ENCODE peak calls at places on chromosomes 1 and 21, in eight cellular contexts. P is body of pancreas, M is upper lobe of right lung, G is brain microvascular endothelial cell, K is mesendoderm, Y is aorta, E is tibial artery, C is PC-9. U is an unnamed sample.

GRCh38 chr1:181101581-181102226 is 13.2 kb downstream of the IER5 start:
- DNase-seq in Y (no peak), C (peak), G (no peak), P (no peak), E (peak), K (peak), M (no peak), U (no peak)

GRCh38 chr21:41620982-41621381 is 113.0 kb upstream of the TMPRSS2 start:
- DNase-seq in P (no peak), E (no peak), C (peak), Y (peak), M (no peak), K (no peak), G (no peak), U (no peak)

GRCh38 chr1:42780176-42780575 is 4.6 kb upstream of the TMEM269 start:
- DNase-seq in M (no peak), E (no peak), P (no peak), K (no peak), Y (no peak), C (no peak), G (no peak), U (no peak)

GRCh38 chr1:25799758-25800537 is at the start of gene SELENON:
- DNase-seq in K (peak), M (peak), P (peak), C (no peak), Y (peak), E (peak), G (no peak), U (no peak)

GRCh38 chr1:82227696-82228095 is 427.0 kb downstream of the ADGRL2 start:
- DNase-seq in Y (no peak), G (peak), M (no peak), K (no peak), E (no peak), C (peak), P (no peak), U (no peak)

GRCh38 chr1:31196685-31197084 is 43.0 kb downstream of the NKAIN1 start:
- DNase-seq in Y (no peak), P (no peak), M (no peak), G (no peak), C (no peak), K (no peak), E (no peak), U (peak)

GRCh38 chr1:87956766-87957165 is 628.1 kb downstream of the LMO4 start:
- DNase-seq in G (no peak), P (no peak), M (no peak), C (no peak), K (no peak), Y (no peak), E (no peak), U (no peak)

GRCh38 chr1:156740307-156740678 is 595 bp downstream of the MRPL24 start:
- DNase-seq in K (no peak), M (no peak), E (no peak), P (no peak), Y (no peak), G (no peak), C (no peak), U (no peak)

GRCh38 chr1:227759345-227760300 is 24.4 kb downstream of the SNAP47 start:
- DNase-seq in E (no peak), K (no peak), P (no peak), Y (peak), G (peak), C (peak), M (no peak), U (peak)

GRCh38 chr1:61819421-61819820 is 77.1 kb downstream of the PATJ start:
- DNase-seq in Y (no peak), G (no peak), P (no peak), K (no peak), E (no peak), C (no peak), M (no peak), U (no peak)

GRCh38 chr1:77506771-77507170 is 175.7 kb downstream of the ZZZ3 start:
- DNase-seq in M (no peak), P (no peak), K (no peak), E (no peak), C (no peak), Y (no peak), G (no peak), U (no peak)

DNA sequence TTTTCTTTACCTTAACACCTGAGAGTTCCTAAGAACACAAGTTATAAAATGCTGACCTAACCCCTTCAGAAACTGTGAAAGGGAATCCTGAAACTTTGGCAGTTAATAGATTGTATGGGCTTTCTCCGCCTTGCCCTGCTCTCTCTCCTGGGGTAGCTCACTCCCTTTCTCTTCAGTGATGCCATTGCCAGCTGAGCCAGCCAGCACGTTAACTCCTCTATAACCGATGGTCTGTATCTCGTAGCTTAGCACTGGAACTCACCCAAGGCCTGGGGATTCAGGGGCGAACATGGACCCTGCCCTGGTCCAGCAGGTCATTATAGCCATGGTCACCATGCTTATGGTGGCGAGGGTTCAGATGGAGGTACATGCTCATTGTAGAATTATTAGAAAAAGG is 40.7 kb downstream of the TRAPPC10 start:
- DNase-seq in G (no peak), M (no peak), K (no peak), Y (no peak), P (no peak), E (peak), C (no peak), U (no peak)
- H3K27ac ChIP-seq in G (no peak), M (peak), K (no peak), Y (no peak), P (peak), E (no peak), C (no peak), U (no peak)

GRCh38 chr1:239814306-239814881 is 277.3 kb upstream of the FMN2 start:
- DNase-seq in K (peak), E (no peak), G (peak), M (no peak), P (no peak), Y (no peak), C (peak), U (peak)
- H3K27ac ChIP-seq in K (no peak), E (peak), G (no peak), M (no peak), P (no peak), Y (no peak), C (peak), U (peak)

DNA sequence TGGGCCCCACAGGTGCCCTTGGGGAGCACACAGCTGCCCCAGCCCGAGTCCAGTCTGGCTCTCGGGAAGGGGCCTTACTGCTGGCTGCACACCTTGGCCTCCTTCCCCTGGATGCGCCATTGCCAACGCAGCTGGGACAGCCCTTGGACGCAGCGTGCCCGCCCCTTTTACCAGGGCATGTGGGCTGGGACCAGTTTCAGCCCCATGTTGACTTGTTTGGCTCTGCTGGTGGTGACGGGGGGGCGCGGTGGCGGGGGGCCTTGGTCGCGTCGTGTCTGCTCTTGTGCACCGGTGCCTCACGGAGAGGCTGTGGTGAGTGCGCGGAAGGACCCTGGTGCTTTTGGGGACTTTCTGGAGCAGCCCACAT is 19.6 kb downstream of the SKI start:
- DNase-seq in Y (no peak), E (peak), G (no peak), M (no peak), K (no peak), C (no peak), P (peak), U (no peak)
- H3K27ac ChIP-seq in Y (no peak), E (peak), G (no peak), M (peak), K (peak), C (no peak), P (peak), U (no peak)

GRCh38 chr1:232725303-232726047 is 79.7 kb upstream of the MAP10 start:
- DNase-seq in Y (no peak), G (no peak), E (no peak), C (no peak), P (no peak), M (no peak), K (peak), U (no peak)

GRCh38 chr1:232726048-232726779 is 79.0 kb upstream of the MAP10 start:
- DNase-seq in Y (no peak), M (no peak), C (peak), E (no peak), P (no peak), G (no peak), K (peak), U (peak)

GRCh38 chr1:232718928-232719927 is 86.0 kb upstream of the MAP10 start:
- DNase-seq in C (no peak), G (no peak), M (no peak), Y (no peak), E (no peak), K (no peak), P (no peak), U (no peak)

GRCh38 chr1:232722626-232723025 is 82.6 kb upstream of the MAP10 start:
- DNase-seq in G (no peak), E (no peak), P (no peak), Y (no peak), K (no peak), M (no peak), C (no peak), U (no peak)
- H3K27ac ChIP-seq in G (no peak), E (no peak), P (no peak), Y (no peak), K (no peak), M (no peak), C (no peak), U (no peak)

DNA sequence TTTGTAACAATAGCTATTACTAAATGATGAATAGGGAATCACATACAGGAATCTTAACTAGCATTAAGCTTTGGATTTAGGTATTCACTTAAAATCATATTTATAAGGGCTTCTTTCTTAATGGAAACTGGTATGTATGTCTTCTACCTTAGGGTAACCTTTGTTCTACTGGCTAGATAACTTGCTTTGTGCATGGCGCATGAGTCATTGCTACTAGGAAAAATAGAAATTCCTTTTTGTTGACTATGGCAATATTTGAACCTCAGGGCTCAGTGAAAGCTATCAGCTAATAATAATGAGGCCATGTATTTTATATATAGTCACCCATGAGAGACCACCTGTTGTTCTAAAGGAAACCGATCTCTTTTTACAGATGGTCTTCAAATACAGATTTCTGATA is 72.5 kb downstream of the RPS6KC1 start:
- DNase-seq in E (no peak), C (peak), P (peak), G (peak), Y (no peak), M (no peak), K (no peak), U (no peak)
- H3K27ac ChIP-seq in E (no peak), C (peak), P (no peak), G (no peak), Y (no peak), M (no peak), K (no peak), U (no peak)

DNA sequence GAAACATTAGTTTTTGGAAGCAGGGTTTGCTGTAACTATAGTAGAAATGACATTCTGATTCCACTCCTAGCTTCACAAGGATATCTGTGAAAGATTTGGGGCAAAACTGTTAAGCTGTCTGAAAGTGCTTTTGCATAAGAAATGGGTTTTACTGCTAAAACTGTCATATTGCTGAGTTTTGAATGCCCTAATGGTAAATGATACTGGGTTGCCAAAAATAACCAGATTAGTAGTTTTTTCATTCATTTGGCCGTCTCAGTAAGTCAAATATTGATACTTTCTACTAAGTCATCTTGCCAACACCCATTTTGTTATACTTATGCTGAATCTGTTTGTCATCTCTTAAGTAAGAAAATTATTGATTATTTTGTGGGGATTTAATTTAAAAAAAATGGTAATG is 399 bp upstream of the PTPRC start:
- DNase-seq in M (no peak), K (no peak), E (no peak), C (no peak), P (no peak), G (no peak), Y (no peak), U (no peak)
- H3K27ac ChIP-seq in M (peak), K (no peak), E (no peak), C (no peak), P (peak), G (no peak), Y (no peak), U (no peak)

GRCh38 chr1:167765496-167765895 is 43.7 kb downstream of the MPZL1 start:
- DNase-seq in C (no peak), M (no peak), Y (no peak), K (no peak), P (no peak), G (no peak), E (no peak), U (no peak)

GRCh38 chr1:167761400-167761799 is 39.6 kb downstream of the MPZL1 start:
- DNase-seq in E (no peak), P (no peak), Y (no peak), C (no peak), K (no peak), M (no peak), G (no peak), U (no peak)

GRCh38 chr1:167762061-167762746 is 40.4 kb downstream of the MPZL1 start:
- DNase-seq in M (no peak), K (no peak), P (no peak), G (no peak), Y (no peak), E (no peak), C (no peak), U (no peak)

GRCh38 chr1:167764458-167765330 is 42.9 kb downstream of the MPZL1 start:
- DNase-seq in Y (no peak), P (no peak), K (no peak), E (no peak), C (no peak), M (no peak), G (no peak), U (no peak)

GRCh38 chr1:167763525-167764220 is 41.9 kb downstream of the MPZL1 start:
- DNase-seq in Y (no peak), M (no peak), C (no peak), K (no peak), G (no peak), E (no peak), P (no peak), U (no peak)
- H3K27ac ChIP-seq in Y (no peak), M (no peak), C (no peak), K (no peak), G (no peak), E (no peak), P (no peak), U (no peak)

GRCh38 chr1:8136766-8137165 is 110.7 kb upstream of the ERRFI1 start:
- DNase-seq in P (no peak), C (no peak), Y (no peak), M (no peak), K (no peak), G (peak), E (no peak), U (no peak)

GRCh38 chr1:8133190-8133589 is 107.1 kb upstream of the ERRFI1 start:
- DNase-seq in G (no peak), K (peak), E (peak), C (peak), P (no peak), Y (no peak), M (no peak), U (no peak)

GRCh38 chr1:8133657-8134430 is 107.7 kb upstream of the ERRFI1 start:
- DNase-seq in E (peak), M (no peak), G (peak), P (peak), C (peak), K (no peak), Y (peak), U (peak)

GRCh38 chr1:8135250-8135649 is 109.1 kb upstream of the ERRFI1 start:
- DNase-seq in M (no peak), P (no peak), Y (no peak), C (no peak), E (no peak), G (no peak), K (no peak), U (no peak)

GRCh38 chr1:8134546-8135235 is 108.6 kb upstream of the ERRFI1 start:
- DNase-seq in E (no peak), Y (no peak), P (no peak), G (peak), C (no peak), K (no peak), M (no peak), U (no peak)
- H3K27ac ChIP-seq in E (peak), Y (peak), P (peak), G (peak), C (peak), K (no peak), M (no peak), U (peak)